ENCODE peak calls at places on chromosomes 13 and 19, in eight cellular contexts. Q, B, N, A, P, R, O and F are unnamed samples.

GRCh38 chr13:71249031-71249430 is 618.0 kb downstream of the DACH1 start:
- DNase-seq in O (no peak), Q (no peak), A (no peak), B (no peak), R (no peak), P (no peak), N (no peak), F (no peak)

GRCh38 chr13:27000686-27001085 is 170.9 kb downstream of the USP12 start:
- DNase-seq in R (no peak), B (no peak), Q (no peak), O (no peak), A (no peak), P (no peak), N (no peak), F (no peak)

GRCh38 chr13:70203661-70204229 is 95.5 kb upstream of the KLHL1 start:
- DNase-seq in R (no peak), Q (no peak), O (peak; percentile 45), N (no peak), A (no peak), B (no peak), P (no peak), F (no peak)

GRCh38 chr13:48000559-48001126 is 430 bp downstream of the SUCLA2 start:
- DNase-seq in A (no peak), R (no peak), Q (no peak), N (peak; percentile 0), B (peak; percentile 37), O (peak; percentile 50), P (no peak), F (peak; percentile 18)

GRCh38 chr19:29861575-29861974 is 49.8 kb downstream of the CCNE1 start:
- DNase-seq in Q (no peak), B (no peak), O (no peak), P (no peak), R (no peak), N (no peak), A (no peak), F (no peak)

GRCh38 chr19:55476100-55476775 is at the start of gene ZNF628:
- DNase-seq in Q (peak; percentile 99), P (peak; percentile 90), R (peak; percentile 99), B (peak; percentile 98), O (peak; percentile 99), N (peak; percentile 96), A (peak; percentile 99), F (peak; percentile 99)

GRCh38 chr13:113544071-113544891 is 40.3 kb upstream of the TFDP1 start:
- DNase-seq in R (no peak), N (no peak), A (peak; percentile 27), O (no peak), P (no peak), Q (no peak), B (peak; percentile 38), F (peak; percentile 48)

GRCh38 chr13:46354143-46355087 is 32.6 kb downstream of the RUBCNL start:
- DNase-seq in N (no peak), R (peak; percentile 90), B (no peak), Q (no peak), P (no peak), A (no peak), O (no peak), F (no peak)

GRCh38 chr19:6074709-6075403 is 35.4 kb downstream of the RFX2 start:
- DNase-seq in N (no peak), R (no peak), O (no peak), B (no peak), Q (no peak), A (no peak), P (no peak), F (no peak)

GRCh38 chr19:49983645-49984229 is 22.8 kb upstream of the SIGLEC11 start:
- DNase-seq in A (peak; percentile 79), B (peak; percentile 48), O (peak; percentile 80), R (peak; percentile 52), N (peak; percentile 48), P (no peak), Q (peak; percentile 32), F (peak; percentile 53)

GRCh38 chr13:20174656-20175405 is 14.0 kb upstream of the GJA3 start:
- DNase-seq in A (peak; percentile 65), O (no peak), R (peak; percentile 94), P (peak; percentile 58), Q (peak; percentile 42), B (peak; percentile 90), N (peak; percentile 20), F (peak; percentile 54)

GRCh38 chr19:39093761-39094160 is 9.6 kb downstream of the ACP7 start:
- DNase-seq in Q (no peak), O (no peak), N (no peak), A (no peak), R (peak; percentile 73), B (no peak), P (no peak), F (no peak)

GRCh38 chr19:50325310-50326100 is 3.7 kb downstream of the KCNC3 start:
- DNase-seq in Q (peak; percentile 62), B (peak; percentile 65), P (no peak), O (peak; percentile 99), R (peak; percentile 70), A (peak; percentile 59), N (peak; percentile 38), F (peak; percentile 79)

GRCh38 chr19:48975947-48976847 is 11.1 kb downstream of the FTL start:
- DNase-seq in O (peak; percentile 93), N (no peak), P (no peak), Q (no peak), B (no peak), R (no peak), A (no peak), F (no peak)

GRCh38 chr13:65505941-65506340 is 1724.2 kb downstream of the PCDH9 start:
- DNase-seq in A (no peak), Q (no peak), N (no peak), P (no peak), B (no peak), R (no peak), O (no peak), F (no peak)

GRCh38 chr19:49435670-49436069 is 5.7 kb downstream of the SLC17A7 start:
- DNase-seq in A (no peak), P (no peak), O (no peak), Q (no peak), N (no peak), R (no peak), B (no peak), F (no peak)

DNA sequence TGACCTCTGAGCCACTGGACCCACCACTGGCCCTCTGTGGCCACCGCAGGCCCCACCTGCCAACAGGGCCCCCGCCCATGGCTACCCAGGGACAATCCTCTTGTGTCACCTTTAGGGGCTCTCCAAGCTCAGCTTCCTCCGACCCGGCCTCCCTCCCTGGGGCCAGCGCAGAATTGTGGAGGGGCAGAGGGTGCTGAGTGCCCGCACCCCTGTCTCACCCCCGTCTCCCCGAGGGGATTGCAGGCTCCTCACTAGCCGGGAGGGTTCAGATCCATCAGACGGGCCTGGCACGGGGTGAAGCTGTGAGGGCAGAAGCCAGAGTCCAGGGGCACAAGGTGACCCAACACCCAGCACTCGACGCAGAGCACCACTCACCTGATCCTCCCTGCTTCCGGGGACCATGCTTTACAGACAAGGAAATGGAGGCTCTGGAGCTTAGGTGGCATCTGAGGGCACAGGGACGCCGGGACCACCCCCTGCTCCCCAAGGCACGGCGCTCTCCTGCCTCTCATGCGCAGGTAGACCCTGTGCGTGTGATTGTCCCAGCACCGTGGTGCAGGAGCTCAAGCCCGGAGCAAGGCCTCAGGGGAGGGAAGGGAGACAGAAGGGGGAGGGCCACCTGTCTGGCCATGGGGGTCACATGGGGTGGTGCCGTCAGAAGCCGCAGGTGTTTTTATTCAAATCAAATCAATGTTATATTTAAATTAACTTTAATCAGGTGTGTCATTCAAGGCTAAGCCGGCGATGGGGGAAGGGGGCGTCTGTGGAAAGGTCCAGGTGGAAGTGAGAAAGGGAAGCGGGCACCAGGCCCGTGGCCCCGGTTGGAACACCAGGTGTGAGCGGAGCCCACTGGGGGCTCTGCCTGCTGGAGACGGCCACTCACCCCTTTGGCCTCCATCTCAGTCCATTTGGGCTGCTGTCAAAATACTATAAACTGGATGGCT is 21.6 kb upstream of the SPACA7 start:
- DNase-seq in B (no peak), R (no peak), N (no peak), A (no peak), Q (no peak), O (no peak), P (no peak), F (no peak)
- H3K27ac ChIP-seq in B (no peak overlapping the region), R (no peak overlapping the region), N (no peak overlapping the region), A (no peak overlapping the region), Q (no peak overlapping the region), O (no peak overlapping the region), P (no peak overlapping the region), F (no peak overlapping the region)

DNA sequence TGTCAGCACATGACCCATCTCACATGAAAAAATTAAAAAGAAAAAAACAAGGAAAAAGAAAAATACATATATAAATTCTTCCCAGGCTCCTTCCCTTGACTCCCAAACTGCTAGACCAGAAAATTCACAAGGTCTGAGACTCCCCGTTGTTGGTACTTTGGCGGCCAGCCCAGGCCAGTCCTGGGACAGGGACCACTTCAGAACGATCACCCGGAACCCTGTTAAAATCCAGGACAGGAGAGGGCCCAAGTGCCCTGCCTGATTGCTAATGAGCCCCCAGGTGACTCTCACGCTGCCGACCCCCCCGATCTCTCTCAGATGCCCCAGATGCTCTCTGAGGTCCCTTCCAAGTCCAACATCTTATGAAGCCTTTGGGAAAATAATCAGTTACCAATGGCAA is 107.2 kb downstream of the COL4A2 start:
- DNase-seq in O (no peak), A (no peak), Q (no peak), P (no peak), N (no peak), B (no peak), R (no peak), F (no peak)
- H3K4me1 ChIP-seq in O (no peaks in the 10 kb centered on the region), A (peaks cover 16% of the 10 kb centered on the region), Q (peaks cover 96% of the 10 kb centered on the region), P (no peaks in the 10 kb centered on the region), N (no peaks in the 10 kb centered on the region), B (no peaks in the 10 kb centered on the region), R (peaks cover 40% of the 10 kb centered on the region), F (peaks cover 79% of the 10 kb centered on the region)

DNA sequence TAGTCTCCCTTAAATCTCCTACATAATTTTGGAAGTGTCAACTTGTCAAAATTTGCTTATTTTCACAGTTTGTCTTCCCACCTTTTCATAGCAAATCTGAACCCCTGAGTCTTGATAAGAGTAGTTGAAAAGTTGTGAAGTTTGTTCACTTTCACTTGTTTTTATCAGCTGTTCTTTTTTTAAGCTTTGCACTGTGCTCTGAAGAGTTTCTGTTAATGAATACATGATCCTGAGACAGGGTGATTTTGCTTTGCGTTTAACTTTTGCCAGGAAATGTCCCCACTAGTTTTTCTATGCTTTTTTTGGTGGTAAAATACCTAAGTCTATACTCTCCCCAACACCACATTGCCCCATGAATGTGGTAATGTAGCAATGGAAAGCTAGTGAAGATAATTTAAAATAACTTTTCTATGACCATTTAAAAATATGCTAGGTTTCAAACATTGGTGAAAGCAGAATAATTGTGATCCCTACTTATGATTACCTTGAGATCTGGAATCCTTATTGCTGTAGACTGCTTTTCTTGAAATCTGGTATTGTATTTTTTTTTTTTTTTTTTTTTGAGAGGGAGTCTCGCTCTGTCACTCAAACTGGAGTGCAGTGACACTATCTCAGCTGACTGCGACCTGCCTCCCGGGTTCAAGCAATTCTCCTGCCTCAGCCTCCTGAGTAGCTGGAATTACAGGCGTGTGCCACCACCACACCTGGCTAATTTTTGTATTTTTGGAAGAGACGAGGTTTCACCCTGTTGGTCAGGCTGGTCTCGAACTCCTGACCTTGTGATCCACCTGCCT is 5.4 kb downstream of the NUP58 start:
- DNase-seq in P (no peak), N (no peak), A (no peak), R (no peak), B (no peak), O (no peak), Q (no peak), F (no peak)
- H3K27ac ChIP-seq in P (no peak overlapping the region), N (no peak overlapping the region), A (no peak overlapping the region), R (peak overlapping the region; percentile 42), B (no peak overlapping the region), O (no peak overlapping the region), Q (no peak overlapping the region), F (no peak overlapping the region)

DNA sequence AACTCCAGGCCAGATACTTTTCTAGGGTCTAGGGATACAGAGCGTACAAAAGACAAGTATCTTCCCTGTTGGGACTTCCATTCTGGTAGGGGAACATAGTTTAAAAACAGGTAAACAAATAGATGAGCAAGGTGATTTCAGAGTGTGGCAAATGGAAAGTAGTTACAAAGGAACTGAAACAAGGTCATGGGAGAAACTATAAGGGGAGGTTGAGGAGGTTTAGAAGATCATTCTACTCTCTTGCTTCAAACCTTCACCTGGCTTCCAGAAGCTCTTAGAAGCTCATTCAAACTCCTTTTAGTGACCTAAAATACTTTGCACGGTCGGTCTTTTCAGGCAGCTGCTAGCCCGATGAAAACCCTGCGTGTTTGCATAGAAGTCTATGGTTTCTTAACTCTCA is 9.1 kb downstream of the FFAR2 start:
- DNase-seq in A (no peak), P (no peak), R (no peak), Q (no peak), B (no peak), N (no peak), O (no peak), F (no peak)
- H3K4me1 ChIP-seq in A (peaks cover 8% of the 10 kb centered on the region), P (peaks cover 10% of the 10 kb centered on the region), R (peaks cover under 1% of the 10 kb centered on the region), Q (peaks cover 29% of the 10 kb centered on the region), B (no peaks in the 10 kb centered on the region), N (peaks cover 15% of the 10 kb centered on the region), O (no peaks in the 10 kb centered on the region), F (peaks cover 16% of the 10 kb centered on the region)